ENCODE peak calls at places on chromosomes 5 and 9, in four cellular contexts. T, C, E and X are unnamed samples.

GRCh38 chr5:87151547-87151946 is 116.1 kb upstream of the RASA1 start:
- DNase-seq in C (peak; percentile 11), T (no peak), E (no peak), X (no peak)

GRCh38 chr5:173847102-173847501 is 41.0 kb upstream of the CPEB4 start:
- DNase-seq in E (no peak), C (no peak), T (no peak), X (no peak)

GRCh38 chr9:26919698-26920097 is 27.1 kb upstream of the CAAP1 start:
- DNase-seq in C (no peak), E (no peak), T (no peak), X (no peak)

GRCh38 chr9:22238809-22239684 is 207.6 kb upstream of the DMRTA1 start:
- DNase-seq in T (peak; percentile 7), E (peak; percentile 54), C (peak; percentile 81), X (no peak)

GRCh38 chr5:141613344-141613743 is 5.5 kb downstream of the DIAPH1 start:
- DNase-seq in E (no peak), C (no peak), T (no peak), X (no peak)

GRCh38 chr5:112417931-112418358 is 1.1 kb downstream of the EPB41L4A start:
- DNase-seq in C (no peak), E (peak; percentile 46), T (no peak), X (no peak)

GRCh38 chr9:134210908-134211810 is 46.8 kb upstream of the RNU6ATAC start:
- DNase-seq in E (no peak), T (peak; percentile 97), C (no peak), X (no peak)

GRCh38 chr9:111458139-111459009 is 25.8 kb downstream of the ECPAS start:
- DNase-seq in C (no peak), E (no peak), T (no peak), X (no peak)

GRCh38 chr5:14296533-14297331 is 153.6 kb downstream of the TRIO start:
- DNase-seq in T (peak; percentile 94), C (no peak), E (no peak), X (no peak)

GRCh38 chr9:88537743-88538055 is 2.7 kb downstream of the NXNL2 start:
- DNase-seq in T (peak; percentile 62), C (peak; percentile 66), E (no peak), X (peak; percentile 46)

GRCh38 chr9:37034320-37034937 is 361 bp upstream of the PAX5 start:
- DNase-seq in E (peak; percentile 56), C (peak; percentile 85), T (no peak), X (peak; percentile 67)

GRCh38 chr5:98773464-98774191 is at the start of gene RGMB:
- DNase-seq in T (peak; percentile 99), C (peak; percentile 90), E (peak; percentile 99), X (peak; percentile 70)

GRCh38 chr9:120873512-120873911 is 3.5 kb downstream of the PHF19 start:
- DNase-seq in E (no peak), T (no peak), C (no peak), X (no peak)

GRCh38 chr9:69044226-69045219 is 9.0 kb downstream of the FXN start:
- DNase-seq in E (peak; percentile 93), C (peak; percentile 33), T (no peak), X (no peak)

GRCh38 chr5:132257131-132258101 is at the start of gene PDLIM4:
- DNase-seq in E (peak; percentile 78), C (no peak), T (no peak), X (no peak)

GRCh38 chr5:51398875-51399635 is 15.8 kb downstream of the ISL1 start:
- DNase-seq in T (no peak), C (no peak), E (peak; percentile 60), X (no peak)

GRCh38 chr9:35070823-35071813 is 1.3 kb downstream of the VCP start:
- DNase-seq in E (no peak), C (no peak), T (no peak), X (no peak)

GRCh38 chr5:20572560-20572959 is 584.6 kb upstream of the CDH18 start:
- DNase-seq in C (peak; percentile 18), E (no peak), T (peak; percentile 81), X (no peak)

GRCh38 chr5:76638466-76638865 is 15.3 kb upstream of the F2RL2 start:
- DNase-seq in C (no peak), T (no peak), E (no peak), X (no peak)

GRCh38 chr9:72038408-72038807 is 22.0 kb downstream of the C9orf57 start:
- DNase-seq in E (peak; percentile 3), T (no peak), C (no peak), X (no peak)

GRCh38 chr9:121975801-121976277 is 117.3 kb downstream of the TTLL11 start:
- DNase-seq in C (no peak), T (no peak), E (no peak), X (no peak)

GRCh38 chr9:25654417-25654816 is 23.8 kb downstream of the TUSC1 start:
- DNase-seq in T (no peak), E (no peak), C (no peak), X (no peak)

GRCh38 chr5:154470949-154471870 is 6.8 kb downstream of the HAND1 start:
- DNase-seq in E (no peak), C (no peak), T (no peak), X (no peak)

GRCh38 chr5:160357861-160358411 is 12.5 kb downstream of the C1QTNF2 start:
- DNase-seq in E (no peak), T (peak; percentile 87), C (no peak), X (no peak)

GRCh38 chr9:83062011-83062652 is 810 bp downstream of the RASEF start:
- DNase-seq in C (no peak), E (peak; percentile 10), T (no peak), X (no peak)

GRCh38 chr9:34224349-34224748 is 45.5 kb downstream of the UBAP1 start:
- DNase-seq in C (no peak), E (no peak), T (no peak), X (no peak)